ENCODE peak calls at places on chromosomes 13 and 19, in six cellular contexts. One of them, this sample, is unnamed.

GRCh38 chr13:103218253-103218652 is 152.0 kb upstream of the SLC10A2 start:
- DNase-seq in AG09309: no peak
- DNase-seq in AG04450: no peak
- DNase-seq in bronchial epithelial cell: peak; percentile 32
- DNase-seq in lower leg skin: no peak
- DNase-seq in mucosa of descending colon: no peak
- DNase-seq in this sample: no peak

GRCh38 chr19:46607441-46607841 is 6.3 kb downstream of the CALM3 start:
- DNase-seq in lower leg skin: no peak
- DNase-seq in mucosa of descending colon: no peak
- DNase-seq in AG09309: no peak
- DNase-seq in bronchial epithelial cell: no peak
- DNase-seq in AG04450: no peak
- DNase-seq in this sample: no peak

GRCh38 chr13:20190481-20191310 is 2.0 kb downstream of the GJB2 start:
- DNase-seq in AG04450: peak; percentile 39
- DNase-seq in lower leg skin: no peak
- DNase-seq in bronchial epithelial cell: peak; percentile 91
- DNase-seq in mucosa of descending colon: no peak
- DNase-seq in AG09309: peak; percentile 88
- DNase-seq in this sample: no peak

GRCh38 chr13:97058896-97059295 is 64.6 kb upstream of the OXGR1 start:
- DNase-seq in AG09309: no peak
- DNase-seq in bronchial epithelial cell: no peak
- DNase-seq in mucosa of descending colon: no peak
- DNase-seq in AG04450: no peak
- DNase-seq in lower leg skin: no peak
- DNase-seq in this sample: no peak

GRCh38 chr13:35600137-35600536 is 123.6 kb upstream of the MAB21L1 start:
- DNase-seq in AG09309: no peak
- DNase-seq in lower leg skin: no peak
- DNase-seq in AG04450: no peak
- DNase-seq in mucosa of descending colon: no peak
- DNase-seq in bronchial epithelial cell: peak; percentile 19
- DNase-seq in this sample: no peak

GRCh38 chr19:43667524-43668405 is 2.2 kb downstream of the PLAUR start:
- DNase-seq in bronchial epithelial cell: no peak
- DNase-seq in AG09309: no peak
- DNase-seq in AG04450: no peak
- DNase-seq in lower leg skin: peak; percentile 40
- DNase-seq in mucosa of descending colon: peak; percentile 55
- DNase-seq in this sample: peak; percentile 34

GRCh38 chr13:62088155-62088554 is 672.5 kb upstream of the PCDH20 start:
- DNase-seq in AG09309: no peak
- DNase-seq in AG04450: no peak
- DNase-seq in mucosa of descending colon: no peak
- DNase-seq in lower leg skin: no peak
- DNase-seq in bronchial epithelial cell: no peak
- DNase-seq in this sample: no peak

GRCh38 chr13:73765651-73766384 is 368.4 kb downstream of the KLF12 start:
- DNase-seq in mucosa of descending colon: peak; percentile 88
- DNase-seq in bronchial epithelial cell: peak; percentile 15
- DNase-seq in lower leg skin: peak; percentile 18
- DNase-seq in AG04450: no peak
- DNase-seq in AG09309: no peak
- DNase-seq in this sample: peak; percentile 65

GRCh38 chr19:10285393-10285792 is 1.4 kb upstream of the ICAM4 start:
- DNase-seq in mucosa of descending colon: no peak
- DNase-seq in AG04450: no peak
- DNase-seq in lower leg skin: no peak
- DNase-seq in AG09309: no peak
- DNase-seq in bronchial epithelial cell: no peak
- DNase-seq in this sample: no peak

DNA sequence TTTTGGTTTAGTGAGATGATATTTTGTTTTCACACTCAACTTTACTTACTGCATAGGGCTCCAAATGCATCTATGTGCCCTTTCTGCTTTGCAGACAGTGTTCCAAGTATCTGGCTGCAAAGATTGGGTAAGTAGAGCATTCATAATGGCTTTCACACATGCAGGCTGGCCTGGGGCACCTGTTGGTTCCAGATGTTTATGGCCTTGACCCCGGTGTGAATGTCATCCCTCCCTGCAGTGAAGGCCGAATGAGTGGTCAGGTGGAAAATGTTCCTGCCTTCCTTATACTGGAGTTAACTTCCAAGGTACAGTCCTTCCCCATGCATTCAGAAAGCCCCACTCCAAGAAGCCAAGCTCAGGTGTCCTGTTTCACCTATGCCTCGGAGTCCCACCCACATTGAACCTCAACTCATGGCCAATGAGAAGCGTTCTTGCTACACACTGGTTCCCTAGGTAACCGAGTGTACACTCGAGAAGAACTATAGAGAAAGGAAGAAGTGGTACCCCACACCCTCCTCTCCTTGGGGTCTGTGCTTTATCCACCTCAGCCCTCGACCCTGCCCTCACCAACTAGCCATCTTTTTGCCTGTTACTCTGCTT is 23.0 kb upstream of the ZNF536 start:
- DNase-seq in AG04450: no peak
- DNase-seq in mucosa of descending colon: no peak
- DNase-seq in bronchial epithelial cell: no peak
- DNase-seq in AG09309: no peak
- DNase-seq in lower leg skin: no peak
- DNase-seq in this sample: no peak
- H3K4me3 ChIP-seq in AG04450: no peak overlapping the region
- H3K4me3 ChIP-seq in mucosa of descending colon: no peak overlapping the region
- H3K4me3 ChIP-seq in bronchial epithelial cell: no peak overlapping the region
- H3K4me3 ChIP-seq in AG09309: no peak overlapping the region
- H3K4me3 ChIP-seq in lower leg skin: no peak overlapping the region
- H3K4me3 ChIP-seq in this sample: no peak overlapping the region

GRCh38 chr19:38243279-38243673 is 12.9 kb downstream of the PPP1R14A start:
- DNase-seq in lower leg skin: no peak
- DNase-seq in bronchial epithelial cell: no peak
- DNase-seq in mucosa of descending colon: no peak
- DNase-seq in AG04450: no peak
- DNase-seq in AG09309: no peak
- DNase-seq in this sample: no peak
- H3K4me3 ChIP-seq in lower leg skin: no peak overlapping the region
- H3K4me3 ChIP-seq in bronchial epithelial cell: no peak overlapping the region
- H3K4me3 ChIP-seq in mucosa of descending colon: no peak overlapping the region
- H3K4me3 ChIP-seq in AG04450: no peak overlapping the region
- H3K4me3 ChIP-seq in AG09309: no peak overlapping the region
- H3K4me3 ChIP-seq in this sample: no peak overlapping the region

GRCh38 chr13:94860981-94861407 is 148.6 kb upstream of the SOX21 start:
- DNase-seq in bronchial epithelial cell: peak; percentile 26
- DNase-seq in mucosa of descending colon: peak; percentile 3
- DNase-seq in lower leg skin: no peak
- DNase-seq in AG04450: no peak
- DNase-seq in AG09309: no peak
- DNase-seq in this sample: no peak
- H3K4me3 ChIP-seq in bronchial epithelial cell: peak overlapping the region; percentile 3
- H3K4me3 ChIP-seq in mucosa of descending colon: no peak overlapping the region
- H3K4me3 ChIP-seq in lower leg skin: no peak overlapping the region
- H3K4me3 ChIP-seq in AG04450: peak overlapping the region; percentile 28
- H3K4me3 ChIP-seq in AG09309: peak overlapping the region; percentile 27
- H3K4me3 ChIP-seq in this sample: no peak overlapping the region

DNA sequence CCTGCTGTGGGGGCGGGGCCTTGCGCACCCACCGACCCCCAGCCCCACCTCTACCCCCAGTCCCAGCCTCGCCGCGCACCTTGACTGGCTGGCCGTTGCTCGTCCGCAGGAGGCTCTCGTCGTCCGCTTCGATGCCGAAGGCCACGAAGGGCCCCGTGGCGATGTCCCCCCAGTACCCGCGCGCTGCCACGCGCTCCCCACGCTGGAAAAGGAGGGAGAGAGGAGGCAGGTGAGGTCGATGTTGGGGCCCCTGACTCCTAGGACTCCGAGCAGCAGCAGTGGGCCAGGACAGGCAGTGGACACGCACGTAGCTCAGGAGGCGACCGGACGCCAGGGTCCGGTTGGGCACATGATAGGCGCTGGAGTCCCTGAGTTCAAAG is 3.4 kb upstream of the TNNI3 start:
- DNase-seq in AG04450: no peak
- DNase-seq in bronchial epithelial cell: no peak
- DNase-seq in AG09309: no peak
- DNase-seq in mucosa of descending colon: no peak
- DNase-seq in lower leg skin: no peak
- DNase-seq in this sample: no peak
- H3K4me3 ChIP-seq in AG04450: no peak overlapping the region
- H3K4me3 ChIP-seq in bronchial epithelial cell: no peak overlapping the region
- H3K4me3 ChIP-seq in AG09309: no peak overlapping the region
- H3K4me3 ChIP-seq in mucosa of descending colon: no peak overlapping the region
- H3K4me3 ChIP-seq in lower leg skin: no peak overlapping the region
- H3K4me3 ChIP-seq in this sample: no peak overlapping the region

GRCh38 chr19:7351861-7352260 is 3.1 kb downstream of the ARHGEF18 start:
- DNase-seq in AG09309: no peak
- DNase-seq in AG04450: no peak
- DNase-seq in bronchial epithelial cell: no peak
- DNase-seq in mucosa of descending colon: no peak
- DNase-seq in lower leg skin: no peak
- DNase-seq in this sample: no peak
- H3K4me3 ChIP-seq in AG09309: no peak overlapping the region
- H3K4me3 ChIP-seq in AG04450: no peak overlapping the region
- H3K4me3 ChIP-seq in bronchial epithelial cell: no peak overlapping the region
- H3K4me3 ChIP-seq in mucosa of descending colon: no peak overlapping the region
- H3K4me3 ChIP-seq in lower leg skin: no peak overlapping the region
- H3K4me3 ChIP-seq in this sample: no peak overlapping the region

GRCh38 chr19:49878744-49879070 is 1.2 kb downstream of the TBC1D17 start:
- DNase-seq in AG04450: no peak
- DNase-seq in lower leg skin: no peak
- DNase-seq in bronchial epithelial cell: no peak
- DNase-seq in AG09309: no peak
- DNase-seq in mucosa of descending colon: peak; percentile 18
- DNase-seq in this sample: no peak
- H3K4me3 ChIP-seq in AG04450: peak overlapping the region; percentile 89
- H3K4me3 ChIP-seq in lower leg skin: no peak overlapping the region
- H3K4me3 ChIP-seq in bronchial epithelial cell: no peak overlapping the region
- H3K4me3 ChIP-seq in AG09309: peak overlapping the region; percentile 96
- H3K4me3 ChIP-seq in mucosa of descending colon: no peak overlapping the region
- H3K4me3 ChIP-seq in this sample: no peak overlapping the region

GRCh38 chr13:50078512-50079277 is 63.5 kb downstream of the KCNRG start:
- DNase-seq in AG09309: no peak
- DNase-seq in lower leg skin: no peak
- DNase-seq in mucosa of descending colon: no peak
- DNase-seq in bronchial epithelial cell: no peak
- DNase-seq in AG04450: no peak
- DNase-seq in this sample: no peak
- H3K4me3 ChIP-seq in AG09309: peak overlapping the region; percentile 9
- H3K4me3 ChIP-seq in lower leg skin: no peak overlapping the region
- H3K4me3 ChIP-seq in mucosa of descending colon: no peak overlapping the region
- H3K4me3 ChIP-seq in bronchial epithelial cell: peak overlapping the region; percentile 92
- H3K4me3 ChIP-seq in AG04450: peak overlapping the region; percentile 23
- H3K4me3 ChIP-seq in this sample: no peak overlapping the region